ENCODE peak calls at places on chromosomes 2 and 18, in four cellular contexts. J is AG10803, P is HFF-Myc, L is fibroblast of lung. A is an unnamed sample.
A peak's percentile ranks its signal among the peaks of the same experiment; 100 is the strongest.

GRCh38 chr18:69261436-69261835 is 139.3 kb upstream of the DOK6 start:
- DNase-seq in J (no peak), P (no peak), L (peak; percentile 39), A (no peak)

GRCh38 chr2:163675389-163675788 is 60.4 kb downstream of the FIGN start:
- DNase-seq in L (no peak), J (no peak), P (no peak), A (no peak)

GRCh38 chr2:144508162-144508765 is 11.7 kb downstream of the ZEB2 start:
- DNase-seq in L (no peak), J (no peak), P (no peak), A (peak; percentile 37)

GRCh38 chr2:64780041-64780440 is 126.3 kb upstream of the SERTAD2 start:
- DNase-seq in L (peak; percentile 55), J (no peak), P (no peak), A (peak; percentile 33)

GRCh38 chr2:43057026-43057741 is 169.2 kb downstream of the ZFP36L2 start:
- DNase-seq in J (no peak), P (no peak), L (no peak), A (no peak)

GRCh38 chr18:53649621-53650020 is 574.8 kb downstream of the MBD2 start:
- DNase-seq in L (no peak), P (no peak), J (no peak), A (no peak)

GRCh38 chr2:117888897-117889296 is 74.4 kb downstream of the DDX18 start:
- DNase-seq in L (no peak), P (no peak), J (no peak), A (no peak)

GRCh38 chr2:204264068-204264693 is 281.1 kb upstream of the PARD3B start:
- DNase-seq in L (no peak), P (no peak), J (no peak), A (no peak)

GRCh38 chr2:66477125-66477842 is 42.4 kb downstream of the MEIS1 start:
- DNase-seq in P (no peak), L (peak; percentile 36), J (no peak), A (peak; percentile 51)

GRCh38 chr2:11681722-11682589 is 12.0 kb upstream of the NTSR2 start:
- DNase-seq in J (no peak), P (no peak), L (no peak), A (no peak)

GRCh38 chr2:44230378-44230777 is 44.9 kb upstream of the SLC3A1 start:
- DNase-seq in J (no peak), P (no peak), L (no peak), A (no peak)

GRCh38 chr2:9565436-9566153 is 10.0 kb upstream of the ADAM17 start:
- DNase-seq in J (peak; percentile 93), L (peak; percentile 95), P (peak; percentile 74), A (peak; percentile 96)

GRCh38 chr2:46978696-46979095 is 63.1 kb upstream of the MCFD2 start:
- DNase-seq in P (no peak), L (no peak), J (no peak), A (no peak)

GRCh38 chr18:49722472-49722871 is 90.9 kb downstream of the ACAA2 start:
- DNase-seq in L (no peak), P (no peak), J (no peak), A (no peak)

GRCh38 chr2:237717366-237718276 is 81.0 kb upstream of the RBM44 start:
- DNase-seq in P (no peak), L (no peak), J (no peak), A (no peak)

GRCh38 chr18:74242451-74243096 is 49.2 kb downstream of the CYB5A start:
- DNase-seq in P (no peak), L (no peak), J (no peak), A (peak; percentile 20)
- TF ChIP-seq CTCF in P (no peak), L (peak; percentile 18), J (no peak), A (no peak)

DNA sequence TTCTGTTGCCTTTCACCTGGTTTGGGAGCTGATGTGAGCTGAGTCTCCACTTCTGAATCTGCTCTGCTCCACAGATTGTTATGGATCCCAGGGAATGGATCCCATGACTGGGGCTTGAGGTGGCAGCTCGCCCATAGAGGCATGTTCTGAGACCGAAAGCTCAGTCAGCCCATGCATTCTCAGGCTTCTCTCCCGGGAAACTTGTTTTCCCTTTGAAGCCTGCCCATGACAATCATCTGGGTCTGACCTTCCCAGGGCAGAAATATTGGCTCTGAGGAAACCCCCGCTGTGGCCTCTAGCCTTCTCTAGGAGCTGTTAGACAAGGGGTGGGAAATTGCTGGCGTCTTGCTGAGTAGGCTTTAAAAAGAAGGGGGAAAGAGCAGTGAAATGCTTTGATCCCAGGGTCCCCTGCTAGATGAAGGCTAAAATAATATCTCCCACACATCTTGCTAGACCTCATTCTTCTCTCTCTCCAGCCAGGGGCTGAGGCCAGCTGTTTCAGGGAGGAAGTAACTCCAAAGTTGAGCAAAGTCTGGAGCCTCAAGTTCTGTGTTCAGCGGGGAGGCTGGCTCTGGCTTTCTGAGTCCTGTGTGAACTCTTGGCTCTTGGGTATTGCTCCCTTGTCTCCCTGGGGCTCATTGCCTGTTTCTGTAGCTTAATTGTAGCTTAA is 2.0 kb downstream of the VAMP8 start:
- DNase-seq in P (no peak), L (no peak), J (no peak), A (no peak)
- H3K4me3 ChIP-seq in P (no peak overlapping the region), L (no peak overlapping the region), J (no peak overlapping the region), A (no peak overlapping the region)

GRCh38 chr2:199740111-199740428 is 110.9 kb downstream of the FTCDNL1 start:
- DNase-seq in L (no peak), J (no peak), P (no peak), A (no peak)
- TF ChIP-seq CTCF in L (no peak), J (no peak), P (no peak), A (no peak)

GRCh38 chr2:119223521-119224390 is at the start of gene STEAP3:
- DNase-seq in L (peak; percentile 68), J (peak; percentile 49), P (no peak), A (peak; percentile 32)
- H3K4me3 ChIP-seq in L (peak within 1 kb of the TSS; percentile 49), J (peak within 1 kb of the TSS; percentile 67), P (peak within 1 kb of the TSS; percentile 85), A (peak within 1 kb of the TSS; percentile 76)

DNA sequence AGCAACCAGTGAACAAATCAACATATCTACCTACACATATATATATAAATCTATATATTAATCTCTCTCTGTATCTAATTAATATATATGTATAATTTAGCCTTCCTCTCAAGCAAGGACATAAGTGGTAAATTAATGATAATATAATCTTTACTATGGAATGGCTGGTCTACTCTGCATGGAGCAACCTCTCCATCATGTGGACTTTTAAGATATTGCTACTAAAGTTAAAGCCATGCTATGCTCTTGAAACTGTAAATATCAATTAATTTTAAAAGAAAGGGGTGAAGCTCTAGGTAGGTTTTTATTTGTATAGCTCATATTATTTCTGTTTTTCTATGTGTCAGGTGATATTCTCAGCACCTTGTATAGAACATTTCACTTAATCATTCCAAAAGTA is 147.0 kb downstream of the PPP1R1C start:
- DNase-seq in P (no peak), J (no peak), L (peak; percentile 12), A (peak; percentile 35)
- TF ChIP-seq CTCF in P (peak; percentile 37), J (no peak), L (peak; percentile 49), A (peak; percentile 40)

DNA sequence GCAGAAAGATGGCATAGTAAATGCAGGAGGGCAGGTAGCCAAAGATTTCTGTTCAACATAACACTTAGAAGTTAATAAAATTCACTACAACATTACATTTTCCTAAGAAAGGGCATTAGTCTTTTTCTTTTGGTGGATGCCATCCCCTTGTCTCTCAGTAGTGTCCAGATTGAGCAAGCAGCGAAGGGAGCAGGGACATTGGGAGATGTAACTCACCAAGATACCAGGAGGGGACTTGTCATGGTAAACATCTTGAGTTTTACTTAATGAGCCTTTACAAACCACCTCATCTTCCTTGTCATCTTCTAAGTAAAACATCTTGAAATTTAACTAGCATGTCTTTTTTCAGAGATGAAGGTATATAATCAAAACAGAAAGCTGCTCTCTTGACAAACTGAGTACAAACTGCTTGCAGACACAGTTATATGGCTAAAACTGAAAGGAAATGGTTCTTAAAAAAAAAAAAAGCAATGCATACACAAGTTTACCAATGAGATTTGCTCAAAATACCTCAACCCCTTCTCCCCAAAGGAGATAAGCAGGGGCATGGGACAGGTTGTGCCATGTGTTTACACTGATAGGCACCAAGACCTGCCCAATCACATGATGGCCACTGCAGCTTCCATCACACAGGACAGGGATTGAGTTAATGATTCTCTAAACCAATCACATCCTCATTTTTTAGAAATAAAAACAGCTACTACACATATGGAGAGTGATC is 30.3 kb downstream of the LPIN2 start:
- DNase-seq in P (no peak), L (no peak), J (no peak), A (no peak)
- H3K4me3 ChIP-seq in P (no peak overlapping the region), L (no peak overlapping the region), J (no peak overlapping the region), A (peak overlapping the region; percentile 23)

GRCh38 chr2:232896700-232897385 is 26.8 kb downstream of the SNORC start:
- DNase-seq in J (no peak), P (no peak), L (no peak), A (no peak)

GRCh38 chr2:232897386-232897970 is 27.4 kb downstream of the SNORC start:
- DNase-seq in L (no peak), P (no peak), J (no peak), A (no peak)

GRCh38 chr2:232900811-232901701 is 31.0 kb downstream of the SNORC start:
- DNase-seq in L (no peak), P (no peak), J (no peak), A (no peak)

GRCh38 chr2:232897971-232898408 is 27.9 kb downstream of the SNORC start:
- DNase-seq in J (no peak), P (no peak), L (no peak), A (no peak)

GRCh38 chr2:232898592-232899541 is 28.8 kb downstream of the SNORC start:
- DNase-seq in P (no peak), J (peak; percentile 42), L (peak; percentile 57), A (peak; percentile 88)
- TF ChIP-seq CTCF in P (no peak), J (no peak), L (no peak), A (no peak)

GRCh38 chr2:100236166-100236565 is 86.1 kb downstream of the LONRF2 start:
- DNase-seq in P (no peak), L (no peak), J (no peak), A (no peak)

GRCh38 chr2:100234141-100234540 is 88.2 kb downstream of the LONRF2 start:
- DNase-seq in P (no peak), J (peak; percentile 54), L (peak; percentile 86), A (peak; percentile 24)

GRCh38 chr2:100237046-100237615 is 85.2 kb downstream of the LONRF2 start:
- DNase-seq in J (no peak), L (no peak), P (no peak), A (no peak)

GRCh38 chr2:100235581-100235980 is 86.7 kb downstream of the LONRF2 start:
- DNase-seq in J (no peak), L (no peak), P (no peak), A (no peak)

GRCh38 chr2:100235098-100235497 is 87.2 kb downstream of the LONRF2 start:
- DNase-seq in L (no peak), J (no peak), P (no peak), A (no peak)
- H3K4me3 ChIP-seq in L (no peak overlapping the region), J (no peak overlapping the region), P (no peak overlapping the region), A (no peak overlapping the region)

A was measured in fibroblast of the aortic adventitia.